ENCODE peak calls at places on chromosomes 5 and 9, in nine cellular contexts. G is adrenal gland; H is fibroblast of lung; M is CD8-positive, alpha-beta memory T cell; C is right cardiac atrium; L is body of pancreas; D is endothelial cell of umbilical vein; R is mesenchymal stem cell; J is heart right ventricle. K is an unnamed sample.

GRCh38 chr9:89600831-89601230 is 4.0 kb upstream of the GADD45G start:
- DNase-seq in C (no peak), L (no peak), H (no peak), J (no peak), G (peak; percentile 24), M (no peak), R (no peak), D (no peak), K (no peak)

GRCh38 chr5:73606206-73606753 is 19.7 kb upstream of the ARHGEF28 start:
- DNase-seq in R (no peak), C (no peak), J (no peak), G (no peak), M (no peak), L (no peak), H (peak; percentile 35), D (no peak), K (no peak)

GRCh38 chr5:142881076-142881466 is 110.9 kb downstream of the ARHGAP26 start:
- DNase-seq in J (no peak), H (peak; percentile 81), C (no peak), R (peak; percentile 85), L (no peak), M (no peak), D (no peak), G (peak; percentile 30), K (no peak)

GRCh38 chr5:6159864-6160199 is 218.5 kb downstream of the MED10 start:
- DNase-seq in L (no peak), D (no peak), G (no peak), J (no peak), H (no peak), R (no peak), M (no peak), C (no peak), K (no peak)

GRCh38 chr5:16265141-16265540 is 85.5 kb upstream of the MARCHF11 start:
- DNase-seq in R (no peak), L (no peak), M (no peak), G (no peak), J (no peak), C (no peak), H (no peak), D (no peak), K (no peak)

GRCh38 chr5:32020271-32020670 is 153.8 kb downstream of the GOLPH3 start:
- DNase-seq in G (no peak), D (no peak), H (no peak), C (no peak), L (no peak), M (no peak), J (no peak), R (peak; percentile 27), K (no peak)

GRCh38 chr5:54883374-54884194 is 101.8 kb downstream of the ESM1 start:
- DNase-seq in D (peak; percentile 53), G (peak; percentile 22), L (peak; percentile 42), C (peak; percentile 70), R (peak; percentile 50), H (peak; percentile 74), J (peak; percentile 47), M (no peak), K (peak; percentile 57)

GRCh38 chr9:37626708-37627293 is 24.0 kb upstream of the FRMPD1 start:
- DNase-seq in C (no peak), L (no peak), D (no peak), J (no peak), R (no peak), G (no peak), H (no peak), M (no peak), K (no peak)

GRCh38 chr5:124888050-124888506 is 141.6 kb upstream of the ZNF608 start:
- DNase-seq in H (no peak), C (peak; percentile 37), M (no peak), D (no peak), R (no peak), L (peak; percentile 50), J (no peak), G (no peak), K (no peak)

GRCh38 chr5:177103523-177104253 is 17.0 kb downstream of the FGFR4 start:
- DNase-seq in C (peak; percentile 17), D (no peak), R (peak; percentile 55), J (no peak), M (no peak), G (no peak), L (no peak), H (no peak), K (no peak)

GRCh38 chr5:112208699-112209615 is 210.1 kb downstream of the EPB41L4A start:
- DNase-seq in G (no peak), C (no peak), R (peak; percentile 13), J (no peak), D (no peak), L (no peak), H (no peak), M (no peak), K (no peak)

GRCh38 chr9:130256644-130257043 is 8.9 kb upstream of the HMCN2 start:
- DNase-seq in M (no peak), C (no peak), L (no peak), J (no peak), H (no peak), G (no peak), R (no peak), D (no peak), K (no peak)

GRCh38 chr5:11390369-11390768 is 513.9 kb downstream of the CTNND2 start:
- DNase-seq in L (no peak), H (peak; percentile 79), D (no peak), J (no peak), M (no peak), R (no peak), G (no peak), C (no peak), K (no peak)

GRCh38 chr5:103089272-103089671 is 30.7 kb downstream of the GIN1 start:
- DNase-seq in H (no peak), G (no peak), D (no peak), R (no peak), J (no peak), C (no peak), L (no peak), M (no peak), K (no peak)

GRCh38 chr9:98602839-98603238 is 105.9 kb downstream of the GABBR2 start:
- DNase-seq in D (peak; percentile 61), C (peak; percentile 51), H (peak; percentile 16), R (no peak), J (no peak), M (no peak), G (no peak), L (no peak), K (no peak)

GRCh38 chr5:150284311-150284710 is 5.3 kb downstream of the CAMK2A start:
- DNase-seq in M (no peak), J (no peak), L (no peak), H (no peak), D (no peak), G (no peak), C (peak; percentile 3), R (no peak), K (no peak)
- H3K4me1 ChIP-seq in M (no peaks in the 10 kb centered on the region), J (no peaks in the 10 kb centered on the region), L (no peaks in the 10 kb centered on the region), H (no peaks in the 10 kb centered on the region), D (no peaks in the 10 kb centered on the region), G (no peaks in the 10 kb centered on the region), C (no peaks in the 10 kb centered on the region), R (peaks cover 11% of the 10 kb centered on the region), K (no peaks in the 10 kb centered on the region)

DNA sequence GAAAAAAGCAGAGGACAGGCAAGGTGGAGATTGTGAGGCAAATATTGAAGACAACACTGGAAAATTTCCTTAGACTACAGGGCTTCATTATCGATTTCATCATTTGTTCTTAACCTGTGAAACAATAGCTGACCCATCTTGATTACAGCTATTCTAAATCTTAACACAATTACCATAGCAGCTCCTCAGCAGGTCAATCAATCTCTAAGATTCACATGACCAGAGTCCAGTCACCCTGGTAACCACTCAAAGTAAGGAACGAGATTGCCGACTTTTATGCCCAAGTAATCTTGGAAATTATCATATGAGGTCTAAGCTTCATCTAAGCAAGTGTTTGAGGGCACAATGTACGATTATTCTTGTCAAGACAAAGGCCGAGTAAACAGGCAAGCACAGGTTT is 93.8 kb downstream of the TTC39B start:
- DNase-seq in G (no peak), L (no peak), D (no peak), J (no peak), H (no peak), R (no peak), M (no peak), C (no peak), K (no peak)
- H3K27ac ChIP-seq in G (no peak overlapping the region), L (no peak overlapping the region), D (no peak overlapping the region), J (no peak overlapping the region), H (no peak overlapping the region), R (peak overlapping the region; percentile 15), M (no peak overlapping the region), C (no peak overlapping the region), K (no peak overlapping the region)

DNA sequence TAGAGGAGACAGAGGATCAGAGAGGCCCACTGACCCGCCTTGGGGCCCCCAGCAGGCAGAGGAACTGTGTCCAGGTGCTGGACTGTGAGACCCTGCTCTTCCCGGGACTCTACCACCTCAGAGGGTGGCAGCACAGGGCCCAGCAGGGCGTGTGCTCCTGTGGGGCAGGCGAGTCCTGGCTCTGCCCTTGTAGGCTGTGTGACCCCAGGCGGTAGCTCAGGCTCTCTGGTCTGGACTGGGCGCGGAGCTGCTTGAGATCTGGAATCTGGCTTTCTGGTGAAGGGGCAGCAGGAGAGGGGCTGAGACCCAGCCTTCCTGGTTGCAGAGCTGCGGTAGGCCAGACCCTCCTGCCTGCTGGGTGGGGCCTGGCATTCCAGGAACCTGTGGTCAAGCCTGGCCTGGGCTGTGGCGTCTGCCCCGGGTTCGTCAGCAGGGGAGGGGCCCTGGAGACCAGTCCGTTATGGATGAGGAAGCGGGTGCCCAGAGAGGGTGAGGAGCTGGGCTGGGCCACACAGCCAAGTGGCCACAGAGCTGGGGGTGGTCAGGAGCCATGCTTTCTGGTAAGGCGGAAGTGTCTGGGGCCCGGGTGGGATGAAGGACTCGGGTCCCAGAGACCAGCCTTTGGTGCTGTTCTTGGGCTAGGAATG is 46.5 kb downstream of the RXRA start:
- DNase-seq in L (no peak), H (peak; percentile 55), M (no peak), J (peak; percentile 58), G (peak; percentile 72), R (no peak), C (peak; percentile 87), D (no peak), K (no peak)
- H3K4me1 ChIP-seq in L (peaks cover 66% of the 10 kb centered on the region), H (peaks cover 13% of the 10 kb centered on the region), M (no peaks in the 10 kb centered on the region), J (peaks cover 87% of the 10 kb centered on the region), G (peaks cover 89% of the 10 kb centered on the region), R (peaks cover 79% of the 10 kb centered on the region), C (peaks cover 44% of the 10 kb centered on the region), D (peaks cover 21% of the 10 kb centered on the region), K (peaks cover 67% of the 10 kb centered on the region)

GRCh38 chr5:159971931-159972461 is 36.9 kb upstream of the TTC1 start:
- DNase-seq in H (peak; percentile 28), J (peak; percentile 34), D (no peak), C (peak; percentile 66), L (peak; percentile 15), M (no peak), G (no peak), R (peak; percentile 26), K (no peak)

GRCh38 chr5:159972538-159973362 is 36.2 kb upstream of the TTC1 start:
- DNase-seq in C (peak; percentile 43), R (no peak), D (no peak), H (no peak), J (no peak), G (no peak), M (no peak), L (no peak), K (no peak)

GRCh38 chr5:159971038-159971437 is 37.9 kb upstream of the TTC1 start:
- DNase-seq in M (no peak), J (no peak), L (no peak), R (peak; percentile 50), H (peak; percentile 77), C (no peak), D (no peak), G (no peak), K (no peak)

GRCh38 chr5:159969966-159970365 is 39.0 kb upstream of the TTC1 start:
- DNase-seq in R (no peak), D (no peak), G (no peak), M (no peak), J (no peak), H (no peak), L (no peak), C (no peak), K (no peak)

GRCh38 chr5:159971514-159971913 is 37.4 kb upstream of the TTC1 start:
- DNase-seq in M (no peak), J (no peak), H (no peak), D (no peak), R (no peak), L (no peak), C (no peak), G (no peak), K (no peak)
- H3K27ac ChIP-seq in M (no peak overlapping the region), J (no peak overlapping the region), H (no peak overlapping the region), D (no peak overlapping the region), R (peak overlapping the region; percentile 38), L (no peak overlapping the region), C (no peak overlapping the region), G (no peak overlapping the region), K (no peak overlapping the region)